ENCODE peak calls at places on chromosome 4, in five cellular contexts. J is adipocyte, X is upper lobe of right lung, N is Kasumi-1, F is dermis blood vessel endothelial cell. A is an unnamed sample.

GRCh38 chr4:147288512-147288911 is 192.4 kb upstream of the EDNRA start:
- DNase-seq in J (no peak), X (no peak), N (no peak), F (no peak), A (no peak)

GRCh38 chr4:6331018-6331417 is 61.4 kb downstream of the WFS1 start:
- DNase-seq in J (peak), X (no peak), N (peak), F (peak), A (no peak)

GRCh38 chr4:106266201-106266600 is 49.8 kb downstream of the TBCK start:
- DNase-seq in J (peak), X (no peak), N (peak), F (peak), A (no peak)

GRCh38 chr4:63122955-63123354 is 1286.3 kb downstream of the TECRL start:
- DNase-seq in J (no peak), X (no peak), N (no peak), F (no peak), A (no peak)

GRCh38 chr4:32440391-32440790 is 1720.2 kb downstream of the PCDH7 start:
- DNase-seq in J (no peak), X (no peak), N (no peak), F (no peak), A (no peak)

GRCh38 chr4:1367936-1368289 is 20.9 kb downstream of the UVSSA start:
- DNase-seq in J (no peak), X (no peak), N (no peak), F (no peak), A (no peak)

GRCh38 chr4:139721789-139722188 is 56.2 kb downstream of the MGST2 start:
- DNase-seq in J (no peak), X (no peak), N (no peak), F (no peak), A (no peak)

GRCh38 chr4:108114503-108114902 is 54.2 kb downstream of the LEF1 start:
- DNase-seq in J (no peak), X (no peak), N (peak), F (no peak), A (no peak)

GRCh38 chr4:31585503-31585902 is 865.3 kb downstream of the PCDH7 start:
- DNase-seq in J (no peak), X (no peak), N (no peak), F (no peak), A (no peak)

GRCh38 chr4:81314196-81314896 is 99.3 kb upstream of the PRKG2 start:
- DNase-seq in J (peak), X (no peak), N (peak), F (no peak), A (peak)

GRCh38 chr4:54065282-54066087 is 1.1 kb upstream of the CHIC2 start:
- DNase-seq in J (peak), X (no peak), N (no peak), F (peak), A (no peak)

GRCh38 chr4:11475871-11476270 is 47.2 kb upstream of the HS3ST1 start:
- DNase-seq in J (no peak), X (no peak), N (no peak), F (peak), A (no peak)

GRCh38 chr4:162461952-162462351 is 298.2 kb upstream of the FSTL5 start:
- DNase-seq in J (peak), X (no peak), N (peak), F (no peak), A (no peak)

GRCh38 chr4:126071346-126072333 is 756.9 kb downstream of the FAT4 start:
- DNase-seq in J (peak), X (no peak), N (no peak), F (peak), A (peak)

GRCh38 chr4:109733728-109734127 is 3.9 kb upstream of the PLA2G12A start:
- DNase-seq in J (no peak), X (no peak), N (no peak), F (no peak), A (no peak)